ENCODE peak calls at places on chromosome 3, in five cellular contexts. U is IMR-90, R is colonic mucosa, L is PC-9, B is Panc1. Y is an unnamed sample. For H3K27me3, the result is how much of the 10 kb centered on the place peaks cover.

GRCh38 chr3:140593766-140594165 is 84.1 kb upstream of the TRIM42 start:
- DNase-seq in R (no peak), L (no peak), U (no peak), B (no peak), Y (no peak)

GRCh38 chr3:115100172-115100571 is 46.9 kb downstream of the ZBTB20 start:
- DNase-seq in L (no peak), R (peak), B (no peak), U (peak), Y (peak)

GRCh38 chr3:47440131-47440530 is 35.6 kb downstream of the SCAP start:
- DNase-seq in B (no peak), L (no peak), U (no peak), R (no peak), Y (no peak)

GRCh38 chr3:162547321-162547720 is 1050.7 kb downstream of the OTOL1 start:
- DNase-seq in R (no peak), B (no peak), U (no peak), L (no peak), Y (no peak)

GRCh38 chr3:99699841-99700240 is 61.4 kb downstream of the COL8A1 start:
- DNase-seq in L (no peak), R (no peak), U (peak), B (no peak), Y (no peak)

GRCh38 chr3:158313344-158313927 is 203.5 kb downstream of the RSRC1 start:
- DNase-seq in B (peak), L (no peak), R (no peak), U (peak), Y (no peak)

GRCh38 chr3:196193037-196193737 is 18.0 kb downstream of the ZDHHC19 start:
- DNase-seq in B (no peak), L (peak), R (no peak), U (no peak), Y (no peak)

GRCh38 chr3:46188708-46189107 is 19.4 kb downstream of the CCR1 start:
- DNase-seq in B (no peak), U (no peak), R (no peak), L (no peak), Y (no peak)

GRCh38 chr3:196563721-196564225 is 4.6 kb downstream of the WDR53 start:
- DNase-seq in B (peak), R (no peak), U (peak), L (peak), Y (no peak)

GRCh38 chr3:112604536-112604935 is 36.4 kb downstream of the CCDC80 start:
- DNase-seq in R (no peak), L (peak), B (no peak), U (peak), Y (peak)

GRCh38 chr3:121948641-121949040 is 54.4 kb downstream of the SLC15A2 start:
- DNase-seq in U (no peak), L (no peak), B (no peak), R (no peak), Y (no peak)

GRCh38 chr3:197516517-197516889 is 39.3 kb downstream of the BDH1 start:
- DNase-seq in B (peak), R (no peak), U (peak), L (peak), Y (peak)

GRCh38 chr3:43707266-43707665 is 16.5 kb downstream of the ABHD5 start:
- DNase-seq in R (no peak), U (peak), B (no peak), L (peak), Y (no peak)

GRCh38 chr3:8451696-8452095 is 49.9 kb upstream of the LMCD1 start:
- DNase-seq in L (no peak), U (peak), R (no peak), B (no peak), Y (no peak)

GRCh38 chr3:124584552-124585391 is 145.5 kb upstream of the UMPS start:
- DNase-seq in B (no peak), U (peak), R (peak), L (peak), Y (peak)

GRCh38 chr3:56801597-56802410 is at the start of gene ARHGEF3:
- DNase-seq in L (peak), U (peak), B (peak), R (peak), Y (peak)

GRCh38 chr3:123723527-123724168 is 138.8 kb upstream of the HACD2 start:
- DNase-seq in B (peak), U (peak), L (peak), R (peak), Y (peak)

GRCh38 chr3:151096697-151097096 is 11.2 kb downstream of the MED12L start:
- DNase-seq in B (no peak), R (no peak), U (no peak), L (no peak), Y (no peak)

GRCh38 chr3:47015151-47015550 is 35.7 kb downstream of the NBEAL2 start:
- DNase-seq in U (no peak), R (no peak), L (no peak), B (no peak), Y (no peak)

GRCh38 chr3:33901862-33902563 is 103.6 kb downstream of the PDCD6IP start:
- DNase-seq in R (no peak), U (no peak), L (no peak), B (no peak), Y (no peak)

GRCh38 chr3:173403376-173403775 is 5.8 kb downstream of the NLGN1 start:
- DNase-seq in R (no peak), B (no peak), L (no peak), U (peak), Y (no peak)

GRCh38 chr3:134446800-134447199 is 39.0 kb downstream of the ANAPC13 start:
- DNase-seq in B (no peak), L (no peak), U (peak), R (no peak), Y (peak)

GRCh38 chr3:194756460-194757355 is 71.0 kb downstream of the FAM43A start:
- DNase-seq in L (no peak), B (no peak), R (no peak), U (no peak), Y (peak)

GRCh38 chr3:100928638-100929428 is 64.4 kb downstream of the ABI3BP start:
- DNase-seq in L (no peak), U (peak), R (no peak), B (no peak), Y (no peak)

GRCh38 chr3:185361920-185362319 is 1.0 kb upstream of the MAP3K13 start:
- DNase-seq in R (no peak), L (no peak), B (no peak), U (peak), Y (no peak)

GRCh38 chr3:183224581-183224980 is 28.5 kb upstream of the B3GNT5 start:
- DNase-seq in B (no peak), L (no peak), U (no peak), R (no peak), Y (no peak)

GRCh38 chr3:9553021-9553948 is at the start of gene LHFPL4:
- DNase-seq in B (no peak), U (no peak), R (no peak), L (no peak), Y (no peak)

GRCh38 chr3:158836312-158836711 is 34.5 kb downstream of the MFSD1 start:
- DNase-seq in U (no peak), B (no peak), R (no peak), L (no peak), Y (no peak)

GRCh38 chr3:13831386-13831996 is 48.4 kb downstream of the WNT7A start:
- DNase-seq in L (no peak), R (no peak), B (no peak), U (no peak), Y (no peak)
- H3K27me3 ChIP-seq in L (under half), R (under half), B (under half), U (under half), Y (under half)

GRCh38 chr3:190863119-190863465 is 598 bp upstream of the GMNC start:
- DNase-seq in R (no peak), U (no peak), B (no peak), L (no peak), Y (no peak)
- H3K4me3 ChIP-seq in R (peak), U (peak), B (peak), L (peak), Y (peak)

GRCh38 chr3:180855956-180856355 is 56.5 kb upstream of the FXR1 start:
- DNase-seq in U (no peak), B (no peak), L (no peak), R (no peak), Y (no peak)

GRCh38 chr3:180854887-180855286 is 57.6 kb upstream of the FXR1 start:
- DNase-seq in R (no peak), U (no peak), B (no peak), L (no peak), Y (no peak)

GRCh38 chr3:180855364-180855763 is 57.1 kb upstream of the FXR1 start:
- DNase-seq in B (no peak), U (no peak), L (no peak), R (no peak), Y (peak)

GRCh38 chr3:180860180-180860858 is 52.2 kb upstream of the FXR1 start:
- DNase-seq in U (no peak), R (no peak), L (no peak), B (no peak), Y (no peak)
- H3K27me3 ChIP-seq in U (under half), R (under half), L (under half), B (under half), Y (under half)

DNA sequence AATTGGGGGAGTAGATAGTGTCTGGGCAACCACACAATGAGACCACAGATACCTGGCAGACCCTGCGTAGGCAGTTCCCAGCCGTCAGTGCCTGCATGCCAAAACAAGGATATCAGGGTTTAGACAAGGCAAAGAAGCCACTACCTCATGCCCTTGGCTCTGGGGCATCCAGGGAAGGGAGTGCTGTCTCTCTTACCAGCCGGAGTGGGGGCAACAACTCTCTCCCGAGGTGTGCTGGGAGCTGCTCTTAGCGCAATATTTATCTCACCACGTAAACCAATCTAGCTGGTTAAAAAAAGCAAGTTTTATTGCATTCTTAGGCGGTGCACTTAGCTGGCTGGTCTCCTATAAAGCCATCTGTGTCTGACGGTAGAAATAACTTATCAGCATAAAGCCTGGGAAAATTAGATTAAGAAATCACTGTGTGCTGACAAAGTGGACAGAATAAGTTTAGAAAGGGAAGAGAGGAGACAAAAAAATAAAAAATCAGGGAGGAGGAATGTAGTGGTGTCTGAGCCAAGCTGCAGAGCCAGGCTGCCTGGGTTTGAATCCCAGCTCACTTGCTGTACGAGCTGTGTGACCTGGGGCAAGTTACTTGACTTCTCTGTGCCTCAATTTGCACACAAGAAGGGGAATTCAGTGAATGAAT is 273.2 kb downstream of the PDZRN3 start:
- DNase-seq in R (no peak), B (no peak), L (no peak), U (no peak), Y (peak)
- H3K4me3 ChIP-seq in R (no peak), B (no peak), L (no peak), U (no peak), Y (no peak)

DNA sequence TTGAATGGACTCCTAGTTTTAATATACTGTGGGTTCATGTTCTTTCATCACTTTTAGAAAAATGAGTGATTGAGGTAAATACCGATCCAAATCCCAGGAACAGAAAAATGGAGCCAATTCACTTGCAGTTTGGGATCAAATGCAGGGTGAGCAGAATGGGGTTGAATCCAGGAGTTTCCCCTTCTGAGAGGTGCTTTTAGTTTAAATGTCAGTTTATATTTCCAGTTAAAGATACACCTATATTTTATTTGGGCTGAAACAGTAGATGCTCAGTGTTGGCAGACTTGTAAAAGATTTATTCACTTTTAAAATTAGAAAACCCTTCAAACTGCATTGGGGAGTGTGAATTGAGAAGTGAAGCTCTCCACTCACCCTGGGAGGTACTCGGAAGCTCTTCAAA is 2.6 kb downstream of the TRIM71 start:
- DNase-seq in U (no peak), R (no peak), L (no peak), B (no peak), Y (no peak)
- H3K27me3 ChIP-seq in U (half or more), R (half or more), L (under half), B (under half), Y (under half)

DNA sequence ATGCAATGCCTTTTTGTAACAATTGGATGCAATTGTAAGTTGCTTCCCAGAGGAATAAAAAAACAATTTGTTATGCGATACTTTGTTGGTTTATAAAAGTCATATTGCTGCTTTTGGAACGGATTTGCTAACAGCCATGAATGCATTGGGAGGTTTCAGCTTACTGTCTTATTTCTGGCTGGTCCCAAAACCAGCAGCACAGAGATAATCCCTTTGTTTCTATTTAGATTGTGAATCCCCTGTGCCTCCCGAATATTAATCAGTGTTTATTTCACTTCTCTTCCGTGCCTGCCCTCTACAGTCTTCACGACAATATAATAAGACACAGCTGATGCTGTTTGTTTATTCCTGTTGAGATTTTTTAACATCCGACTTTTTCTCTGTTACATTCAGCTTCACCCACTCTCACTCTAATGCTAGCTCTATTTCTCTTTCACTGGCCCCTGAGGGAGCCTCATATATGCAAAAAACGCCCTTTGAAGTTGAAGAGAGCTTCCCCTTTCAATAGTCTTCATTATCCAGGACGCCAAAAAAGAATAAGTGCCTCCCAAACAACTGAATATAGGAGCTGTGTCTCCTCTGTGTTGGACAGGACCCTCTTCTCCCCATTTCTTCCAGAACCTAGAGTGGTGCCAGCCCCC is 995.2 kb downstream of the ROBO2 start:
- DNase-seq in B (no peak), R (no peak), U (no peak), L (no peak), Y (no peak)
- H3K4me3 ChIP-seq in B (no peak), R (no peak), U (no peak), L (no peak), Y (no peak)